ENCODE peak calls at places on chromosomes 11 and 22, in ten cellular contexts. Q is CD4-positive, alpha-beta memory T cell; E is NCI-H1048; B is Daoy; P is Calu3; J is NCI-H146; I is C1 segment of cervical spinal cord; N is astrocyte of the cerebellum; H is cardiac fibroblast; C is B cell. W is an unnamed sample.
A peak's percentile ranks its signal among the peaks of the same experiment; 100 is the strongest.

GRCh38 chr11:67306769-67307544 is 3.6 kb downstream of the SSH3 start:
- DNase-seq in Q (no peak), E (no peak), B (no peak), P (no peak), J (no peak), I (no peak), N (no peak), H (no peak), C (no peak), W (no peak)

GRCh38 chr22:28999510-29000224 is 62.0 kb downstream of the C22orf31 start:
- DNase-seq in Q (no peak), E (no peak), B (no peak), P (no peak), J (no peak), I (no peak), N (no peak), H (peak; percentile 29), C (no peak), W (no peak)

GRCh38 chr11:20251496-20251895 is 91.2 kb upstream of the DBX1 start:
- DNase-seq in Q (no peak), E (no peak), B (no peak), P (no peak), J (no peak), I (no peak), N (no peak), H (no peak), C (no peak), W (no peak)

GRCh38 chr11:62553839-62554361 is 7.3 kb upstream of the AHNAK start:
- DNase-seq in Q (no peak), E (no peak), B (peak; percentile 90), P (peak; percentile 44), J (no peak), I (no peak), N (no peak), H (peak; percentile 94), C (no peak), W (no peak)

GRCh38 chr11:83120328-83120727 is 36.6 kb upstream of the PCF11 start:
- DNase-seq in Q (no peak), E (no peak), B (no peak), P (no peak), J (no peak), I (no peak), N (no peak), H (no peak), C (no peak), W (peak; percentile 10)

GRCh38 chr22:37686002-37686982 is at the start of gene NOL12:
- DNase-seq in Q (peak; percentile 76), E (peak; percentile 56), B (peak; percentile 89), P (peak; percentile 84), J (peak; percentile 75), I (peak; percentile 71), N (peak; percentile 66), H (peak; percentile 94), C (peak; percentile 88), W (peak; percentile 71)

GRCh38 chr11:128470081-128470480 is 117.3 kb downstream of the ETS1 start:
- DNase-seq in Q (peak; percentile 79), E (no peak), B (peak; percentile 44), P (no peak), J (no peak), I (no peak), N (no peak), H (no peak), C (peak; percentile 39), W (no peak)

GRCh38 chr11:132064987-132065620 is 694.7 kb downstream of the NTM start:
- DNase-seq in Q (no peak), E (no peak), B (peak; percentile 96), P (no peak), J (no peak), I (no peak), N (peak; percentile 96), H (peak; percentile 100), C (no peak), W (peak; percentile 97)

GRCh38 chr22:37259540-37260029 is 15.5 kb upstream of the RAC2 start:
- DNase-seq in Q (no peak), E (no peak), B (peak; percentile 41), P (no peak), J (no peak), I (no peak), N (no peak), H (peak; percentile 65), C (peak; percentile 47), W (no peak)

GRCh38 chr22:30208631-30209603 is 37.6 kb downstream of the LIF start:
- DNase-seq in Q (no peak), E (no peak), B (peak; percentile 94), P (peak; percentile 84), J (no peak), I (no peak), N (no peak), H (peak; percentile 88), C (no peak), W (peak; percentile 70)

GRCh38 chr11:5042091-5042490 is 4.2 kb upstream of the OR52J3 start:
- DNase-seq in Q (no peak), E (no peak), B (no peak), P (no peak), J (no peak), I (no peak), N (no peak), H (peak; percentile 35), C (no peak), W (no peak)

GRCh38 chr11:121459413-121460041 is 6.8 kb upstream of the SORL1-AS1 start:
- DNase-seq in Q (peak; percentile 71), E (no peak), B (no peak), P (no peak), J (peak; percentile 17), I (no peak), N (no peak), H (no peak), C (no peak), W (no peak)

GRCh38 chr11:132909016-132909606 is 623.2 kb downstream of the OPCML start:
- DNase-seq in Q (no peak), E (no peak), B (no peak), P (no peak), J (no peak), I (no peak), N (no peak), H (no peak), C (no peak), W (no peak)

GRCh38 chr22:38943181-38943580 is 14.2 kb upstream of the APOBEC3A start:
- DNase-seq in Q (no peak), E (no peak), B (no peak), P (no peak), J (no peak), I (no peak), N (no peak), H (no peak), C (no peak), W (no peak)

GRCh38 chr11:133901999-133902398 is 54.8 kb downstream of the IGSF9B start:
- DNase-seq in Q (no peak), E (no peak), B (no peak), P (no peak), J (no peak), I (no peak), N (no peak), H (no peak), C (no peak), W (no peak)

GRCh38 chr11:638616-639323 is 1.7 kb downstream of the DRD4 start:
- DNase-seq in Q (no peak), E (no peak), B (no peak), P (no peak), J (no peak), I (no peak), N (peak; percentile 16), H (peak; percentile 42), C (no peak), W (no peak)

GRCh38 chr11:106424111-106424510 is 346.6 kb downstream of the AASDHPPT start:
- DNase-seq in Q (no peak), E (no peak), B (peak; percentile 71), P (no peak), J (no peak), I (no peak), N (peak; percentile 57), H (peak; percentile 90), C (no peak), W (peak; percentile 24)

GRCh38 chr22:39940757-39941305 is 19.4 kb upstream of the TMA7B start:
- DNase-seq in Q (peak; percentile 67), E (no peak), B (no peak), P (no peak), J (no peak), I (no peak), N (no peak), H (no peak), C (peak; percentile 55), W (no peak)

GRCh38 chr11:36619502-36619901 is 21.5 kb upstream of the RAG2 start:
- DNase-seq in Q (no peak), E (no peak), B (no peak), P (no peak), J (no peak), I (no peak), N (no peak), H (peak; percentile 8), C (no peak), W (no peak)

GRCh38 chr22:40898850-40899357 is 37.0 kb upstream of the DNAJB7 start:
- DNase-seq in Q (peak; percentile 48), E (no peak), B (peak; percentile 37), P (no peak), J (peak; percentile 34), I (no peak), N (peak; percentile 36), H (peak; percentile 72), C (peak; percentile 54), W (peak; percentile 37)

GRCh38 chr22:37749223-37749622 is 52.4 kb downstream of the TRIOBP start:
- DNase-seq in Q (no peak), E (no peak), B (no peak), P (no peak), J (no peak), I (no peak), N (no peak), H (no peak), C (no peak), W (no peak)

GRCh38 chr22:40594924-40595323 is 41.6 kb downstream of the MRTFA start:
- DNase-seq in Q (no peak), E (no peak), B (peak; percentile 30), P (no peak), J (no peak), I (no peak), N (no peak), H (peak; percentile 33), C (no peak), W (no peak)

GRCh38 chr11:55966391-55966790 is 3.4 kb downstream of the OR10AG1 start:
- DNase-seq in Q (no peak), E (no peak), B (no peak), P (no peak), J (no peak), I (no peak), N (no peak), H (no peak), C (no peak), W (no peak)

GRCh38 chr11:61680622-61681191 is 516 bp downstream of the DAGLA start:
- DNase-seq in Q (no peak), E (no peak), B (no peak), P (peak; percentile 19), J (peak; percentile 60), I (no peak), N (no peak), H (no peak), C (peak; percentile 20), W (no peak)

GRCh38 chr11:119062779-119063178 is 4.8 kb upstream of the VPS11 start:
- DNase-seq in Q (no peak), E (no peak), B (peak; percentile 54), P (no peak), J (no peak), I (no peak), N (no peak), H (peak; percentile 75), C (no peak), W (peak; percentile 42)

GRCh38 chr22:42434283-42434682 is 2.1 kb upstream of the NFAM1 start:
- DNase-seq in Q (no peak), E (no peak), B (no peak), P (no peak), J (peak; percentile 28), I (no peak), N (no peak), H (no peak), C (no peak), W (no peak)

GRCh38 chr11:57662893-57663292 is 5.0 kb upstream of the ZDHHC5 start:
- DNase-seq in Q (no peak), E (no peak), B (no peak), P (no peak), J (no peak), I (no peak), N (no peak), H (no peak), C (peak; percentile 48), W (no peak)

GRCh38 chr22:35586771-35587170 is 30.4 kb downstream of the MB start:
- DNase-seq in Q (no peak), E (no peak), B (no peak), P (no peak), J (no peak), I (no peak), N (no peak), H (no peak), C (no peak), W (no peak)